ENCODE peak calls at places on chromosomes 3 and 15, in ten cellular contexts. O is HepG2, P is A549, Y is tibial nerve, T is SK-N-SH, R is K562, V is stomach, B is sigmoid colon, E is transverse colon, M is suprapubic skin. K is an unnamed sample.

GRCh38 chr15:38709196-38709595 is 144.6 kb upstream of the RASGRP1 start:
- DNase-seq in O (no peak), P (no peak), Y (no peak), T (no peak), R (no peak), V (no peak), B (no peak), E (no peak), M (no peak), K (no peak)

GRCh38 chr3:124787490-124788195 is 57.4 kb downstream of the UMPS start:
- DNase-seq in O (no peak), P (no peak), Y (no peak), T (no peak), R (no peak), V (no peak), B (no peak), E (no peak), M (no peak), K (no peak)

GRCh38 chr15:63042879-63043340 is 363 bp downstream of the TPM1 start:
- DNase-seq in O (no peak), P (no peak), Y (no peak), T (peak; percentile 64), R (no peak), V (no peak), B (no peak), E (no peak), M (no peak), K (no peak)

GRCh38 chr3:114274929-114275328 is 18.9 kb upstream of the TIGIT start:
- DNase-seq in O (no peak), P (peak; percentile 33), Y (no peak), T (no peak), R (peak; percentile 3), V (no peak), B (no peak), E (no peak), M (no peak), K (no peak)

GRCh38 chr15:45186771-45187577 is 792 bp downstream of the SHF start:
- DNase-seq in O (peak; percentile 28), P (no peak), Y (no peak), T (peak; percentile 73), R (no peak), V (no peak), B (no peak), E (no peak), M (peak; percentile 79), K (peak; percentile 57)

GRCh38 chr15:37574985-37575384 is 359.5 kb upstream of the TMCO5A start:
- DNase-seq in O (no peak), P (no peak), Y (no peak), T (no peak), R (no peak), V (no peak), B (no peak), E (no peak), M (no peak), K (no peak)

GRCh38 chr3:138694287-138695007 is 85.9 kb downstream of the FAIM start:
- DNase-seq in O (no peak), P (peak; percentile 56), Y (no peak), T (no peak), R (peak; percentile 76), V (no peak), B (no peak), E (no peak), M (no peak), K (no peak)

GRCh38 chr3:125593991-125594574 is 1.2 kb downstream of the OSBPL11 start:
- DNase-seq in O (no peak), P (no peak), Y (no peak), T (no peak), R (peak; percentile 14), V (no peak), B (no peak), E (no peak), M (no peak), K (no peak)

GRCh38 chr15:77014137-77015081 is 19.5 kb downstream of the PSTPIP1 start:
- DNase-seq in O (no peak), P (no peak), Y (no peak), T (no peak), R (no peak), V (no peak), B (no peak), E (no peak), M (no peak), K (no peak)

GRCh38 chr15:40696228-40696627 is 1.3 kb downstream of the RAD51 start:
- DNase-seq in O (no peak), P (no peak), Y (no peak), T (no peak), R (peak; percentile 24), V (no peak), B (no peak), E (no peak), M (no peak), K (no peak)

GRCh38 chr15:40694706-40695468 is at the start of gene RAD51:
- DNase-seq in O (peak; percentile 89), P (peak; percentile 90), Y (peak; percentile 79), T (peak; percentile 95), R (peak; percentile 96), V (peak; percentile 92), B (peak; percentile 95), E (peak; percentile 95), M (peak; percentile 97), K (peak; percentile 95)

GRCh38 chr15:40691737-40692136 is 3.2 kb upstream of the RAD51 start:
- DNase-seq in O (peak; percentile 21), P (peak; percentile 39), Y (no peak), T (no peak), R (no peak), V (no peak), B (no peak), E (no peak), M (no peak), K (no peak)

GRCh38 chr15:40695469-40695910 is 516 bp downstream of the RAD51 start:
- DNase-seq in O (peak; percentile 4), P (no peak), Y (no peak), T (no peak), R (peak; percentile 60), V (no peak), B (no peak), E (no peak), M (no peak), K (no peak)

GRCh38 chr15:40693904-40694705 is 869 bp upstream of the RAD51 start:
- DNase-seq in O (peak; percentile 6), P (no peak), Y (no peak), T (no peak), R (peak; percentile 29), V (no peak), B (no peak), E (no peak), M (no peak), K (peak; percentile 30)
- TF ChIP-seq EP300 in O (no peak), P (no peak), Y (no peak), T (no peak), R (no peak), V (no peak), B (no peak), E (no peak), M (no peak), K (no peak)

GRCh38 chr3:37509069-37509468 is 334.7 kb upstream of the LRRFIP2 start:
- DNase-seq in O (no peak), P (no peak), Y (no peak), T (no peak), R (no peak), V (no peak), B (no peak), E (no peak), M (no peak), K (no peak)

GRCh38 chr3:37510749-37511148 is 336.4 kb upstream of the LRRFIP2 start:
- DNase-seq in O (no peak), P (no peak), Y (no peak), T (no peak), R (no peak), V (no peak), B (no peak), E (no peak), M (no peak), K (no peak)

GRCh38 chr3:37514055-37514665 is 339.8 kb upstream of the LRRFIP2 start:
- DNase-seq in O (no peak), P (no peak), Y (no peak), T (no peak), R (no peak), V (no peak), B (no peak), E (no peak), M (no peak), K (no peak)

GRCh38 chr3:37506968-37507535 is 332.7 kb upstream of the LRRFIP2 start:
- DNase-seq in O (no peak), P (no peak), Y (no peak), T (no peak), R (no peak), V (no peak), B (no peak), E (no peak), M (no peak), K (no peak)

DNA sequence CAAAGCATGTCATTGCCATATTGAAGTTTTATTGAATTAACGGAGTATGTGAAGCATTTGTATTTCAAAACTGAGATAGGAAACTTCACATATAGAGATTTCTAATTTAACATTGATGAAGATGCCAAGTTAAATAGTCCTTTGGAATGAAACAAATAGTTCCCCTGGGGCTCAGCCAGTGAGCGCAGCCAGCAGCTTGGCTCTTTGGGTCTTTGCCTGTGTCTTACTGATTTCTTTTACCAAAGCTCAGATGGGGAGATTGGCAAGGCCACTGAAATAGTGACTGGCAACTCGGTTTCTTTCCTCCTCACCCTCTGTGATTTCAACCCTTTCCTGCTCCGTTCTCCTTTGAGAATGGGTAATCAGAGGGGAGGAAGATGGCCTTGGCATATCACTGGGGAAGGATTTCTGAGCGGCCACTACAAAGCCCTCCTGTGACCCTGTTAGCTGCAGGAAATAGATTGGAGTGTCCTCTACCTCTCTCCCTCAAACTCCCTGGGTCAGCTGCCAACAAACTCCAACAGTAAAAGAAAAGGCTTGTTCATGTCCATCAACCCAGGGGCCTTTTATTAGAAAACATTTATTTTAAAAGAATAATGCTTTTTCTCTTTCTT is 337.1 kb upstream of the LRRFIP2 start:
- DNase-seq in O (no peak), P (no peak), Y (no peak), T (no peak), R (no peak), V (peak; percentile 76), B (no peak), E (no peak), M (no peak), K (no peak)
- H3K27ac ChIP-seq in O (no peak overlapping the region), P (no peak overlapping the region), Y (no peak overlapping the region), T (no peak overlapping the region), R (no peak overlapping the region), V (peak overlapping the region; percentile 38), B (no peak overlapping the region), E (no peak overlapping the region), M (no peak overlapping the region), K (no peak overlapping the region)

GRCh38 chr15:52220251-52220650 is 29.1 kb upstream of the GNB5 start:
- DNase-seq in O (no peak), P (no peak), Y (no peak), T (no peak), R (no peak), V (no peak), B (no peak), E (no peak), M (no peak), K (no peak)
- TF ChIP-seq EP300 in O (no peak), P (no peak), Y (no peak), T (no peak), R (no peak), V (no peak), B (no peak), E (no peak), M (no peak), K (no peak)

DNA sequence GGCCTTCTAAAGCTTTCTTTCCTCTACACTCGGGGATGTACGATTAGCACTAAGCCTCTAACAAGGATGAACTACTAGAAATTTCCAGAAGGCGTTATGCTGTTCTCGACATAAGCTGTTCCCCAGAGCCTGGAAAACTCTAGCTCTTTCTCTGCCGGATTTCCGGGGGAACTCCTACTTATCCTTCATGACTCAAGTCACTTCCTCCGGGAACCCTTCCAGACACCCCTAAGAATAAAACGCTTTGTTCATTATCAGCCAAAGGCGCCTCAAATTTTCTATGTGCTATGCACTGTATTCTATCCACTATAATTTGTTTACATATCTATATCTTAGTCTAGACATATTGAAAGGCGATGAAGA is 455 bp upstream of the SNAP23 start:
- DNase-seq in O (peak; percentile 34), P (peak; percentile 26), Y (no peak), T (peak; percentile 27), R (peak; percentile 46), V (peak; percentile 47), B (peak; percentile 74), E (peak; percentile 57), M (no peak), K (no peak)
- H3K27ac ChIP-seq in O (peak overlapping the region; percentile 82), P (peak overlapping the region; percentile 89), Y (peak overlapping the region; percentile 94), T (peak overlapping the region; percentile 90), R (peak overlapping the region; percentile 84), V (peak overlapping the region; percentile 94), B (peak overlapping the region; percentile 95), E (peak overlapping the region; percentile 84), M (peak overlapping the region; percentile 87), K (peak overlapping the region; percentile 79)

K was measured in ovary.